ENCODE peak calls at places on chromosomes 2 and 18, in four cellular contexts. One of them, this sample, is unnamed.

GRCh38 chr18:6994719-6995430 is 122.7 kb downstream of the LAMA1 start:
- DNase-seq in DND-41: no peak
- DNase-seq in fibroblast of lung: peak
- DNase-seq in effector memory CD4-positive, alpha-beta T cell: no peak
- DNase-seq in this sample: no peak

GRCh38 chr2:232838406-232838874 is 31.6 kb upstream of the SNORC start:
- DNase-seq in DND-41: peak
- DNase-seq in fibroblast of lung: peak
- DNase-seq in effector memory CD4-positive, alpha-beta T cell: peak
- DNase-seq in this sample: peak

GRCh38 chr2:120509991-120510735 is 164.2 kb downstream of the INHBB start:
- DNase-seq in DND-41: no peak
- DNase-seq in fibroblast of lung: no peak
- DNase-seq in effector memory CD4-positive, alpha-beta T cell: no peak
- DNase-seq in this sample: no peak

GRCh38 chr2:180268006-180268405 is 260.9 kb upstream of the CWC22 start:
- DNase-seq in DND-41: no peak
- DNase-seq in fibroblast of lung: peak
- DNase-seq in effector memory CD4-positive, alpha-beta T cell: no peak
- DNase-seq in this sample: peak

GRCh38 chr2:72971036-72971435 is 53.7 kb downstream of the EMX1 start:
- DNase-seq in DND-41: no peak
- DNase-seq in fibroblast of lung: no peak
- DNase-seq in effector memory CD4-positive, alpha-beta T cell: no peak
- DNase-seq in this sample: no peak

GRCh38 chr2:63663013-63663864 is 74.5 kb downstream of the MDH1 start:
- DNase-seq in DND-41: no peak
- DNase-seq in fibroblast of lung: peak
- DNase-seq in effector memory CD4-positive, alpha-beta T cell: no peak
- DNase-seq in this sample: peak

GRCh38 chr2:163670929-163671328 is 64.9 kb downstream of the FIGN start:
- DNase-seq in DND-41: no peak
- DNase-seq in fibroblast of lung: no peak
- DNase-seq in effector memory CD4-positive, alpha-beta T cell: no peak
- DNase-seq in this sample: no peak

GRCh38 chr2:128654404-128654803 is 335.7 kb upstream of the HS6ST1 start:
- DNase-seq in DND-41: no peak
- DNase-seq in fibroblast of lung: no peak
- DNase-seq in effector memory CD4-positive, alpha-beta T cell: no peak
- DNase-seq in this sample: no peak

GRCh38 chr18:27839141-27839540 is 337.8 kb downstream of the CDH2 start:
- DNase-seq in DND-41: no peak
- DNase-seq in fibroblast of lung: peak
- DNase-seq in effector memory CD4-positive, alpha-beta T cell: no peak
- DNase-seq in this sample: peak

GRCh38 chr2:190627881-190628412 is 20.9 kb upstream of the NAB1 start:
- DNase-seq in DND-41: no peak
- DNase-seq in fibroblast of lung: peak
- DNase-seq in effector memory CD4-positive, alpha-beta T cell: no peak
- DNase-seq in this sample: no peak

GRCh38 chr18:48853588-48853987 is 97.2 kb downstream of the SMAD7 start:
- DNase-seq in DND-41: no peak
- DNase-seq in fibroblast of lung: no peak
- DNase-seq in effector memory CD4-positive, alpha-beta T cell: no peak
- DNase-seq in this sample: no peak
- H3K4me3 ChIP-seq in DND-41: no peak
- H3K4me3 ChIP-seq in fibroblast of lung: no peak
- H3K4me3 ChIP-seq in effector memory CD4-positive, alpha-beta T cell: no peak
- H3K4me3 ChIP-seq in this sample: no peak

GRCh38 chr2:118223487-118224136 is 135.3 kb downstream of the INSIG2 start:
- DNase-seq in DND-41: no peak
- DNase-seq in fibroblast of lung: peak
- DNase-seq in effector memory CD4-positive, alpha-beta T cell: no peak
- DNase-seq in this sample: peak
- H3K4me3 ChIP-seq in DND-41: no peak
- H3K4me3 ChIP-seq in fibroblast of lung: peak
- H3K4me3 ChIP-seq in effector memory CD4-positive, alpha-beta T cell: peak
- H3K4me3 ChIP-seq in this sample: peak

DNA sequence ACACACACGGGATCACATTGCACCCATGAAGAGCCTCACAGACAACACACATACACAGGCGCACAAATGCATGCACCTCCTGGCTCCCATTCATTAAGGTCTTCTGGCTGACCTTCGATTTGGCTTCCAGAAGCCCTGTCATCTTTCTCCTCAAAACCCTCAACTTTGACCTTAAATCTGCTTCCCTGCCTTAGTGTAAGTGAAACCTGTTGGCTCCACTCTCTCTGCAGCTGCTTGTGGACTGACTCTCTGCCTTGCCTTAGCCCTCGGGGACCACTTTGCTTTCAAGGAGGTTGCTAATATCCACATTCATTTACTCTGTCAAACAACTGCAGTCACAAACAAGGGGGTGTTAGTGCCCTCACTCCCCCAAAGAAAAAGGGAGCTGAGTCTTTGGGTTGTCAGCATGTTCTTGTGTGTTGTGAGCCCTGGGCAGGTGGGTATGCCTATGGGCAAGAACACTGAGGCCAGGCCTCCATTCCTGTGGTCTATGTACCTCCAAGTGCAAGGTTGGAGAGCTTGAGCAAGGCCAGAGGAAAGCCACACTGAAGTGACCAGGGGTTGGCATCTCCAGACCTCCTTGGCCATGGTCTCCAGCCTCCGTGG is 3.9 kb downstream of the OSR1 start:
- DNase-seq in DND-41: no peak
- DNase-seq in fibroblast of lung: no peak
- DNase-seq in effector memory CD4-positive, alpha-beta T cell: no peak
- DNase-seq in this sample: peak
- H3K4me3 ChIP-seq in DND-41: no peak
- H3K4me3 ChIP-seq in fibroblast of lung: no peak
- H3K4me3 ChIP-seq in effector memory CD4-positive, alpha-beta T cell: no peak
- H3K4me3 ChIP-seq in this sample: no peak

DNA sequence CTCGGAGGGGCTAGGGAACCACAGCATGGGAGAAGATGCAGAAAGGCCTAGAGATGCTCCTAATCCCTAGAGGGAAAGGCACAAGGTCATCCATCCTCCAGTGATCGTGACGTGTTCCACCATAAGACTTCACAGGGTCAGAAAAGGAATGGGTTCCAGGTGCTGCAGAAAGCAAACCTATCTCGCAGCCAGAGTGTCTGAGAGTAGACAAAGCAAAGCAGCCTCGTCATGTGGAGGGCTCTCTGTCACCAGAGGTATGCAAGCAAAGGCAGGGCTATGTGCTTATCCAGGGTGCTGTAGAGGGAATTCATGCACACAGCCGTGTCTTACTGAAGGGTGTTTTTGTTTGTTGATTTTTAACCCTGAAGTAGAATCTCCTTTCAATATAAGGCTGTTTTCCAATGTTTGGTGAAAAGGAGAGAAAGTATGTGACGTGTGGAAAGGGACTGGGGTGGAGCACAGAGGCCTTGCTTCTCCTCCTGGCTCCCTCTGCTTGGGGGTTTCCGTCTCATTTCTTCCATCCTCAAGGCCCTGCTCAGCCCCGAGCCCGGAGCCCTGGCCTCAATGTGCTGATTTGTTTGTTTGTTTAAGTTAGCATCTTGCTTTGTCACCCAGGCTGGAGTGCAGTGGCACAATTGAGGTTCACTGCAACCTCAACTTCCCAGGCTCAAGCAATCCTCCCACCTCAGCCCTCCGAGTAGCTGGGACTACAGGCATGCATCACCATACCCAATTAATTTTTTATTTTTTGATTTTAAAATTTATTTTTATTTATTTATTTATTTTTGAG is 3.0 kb downstream of the GPR55 start:
- DNase-seq in DND-41: no peak
- DNase-seq in fibroblast of lung: peak
- DNase-seq in effector memory CD4-positive, alpha-beta T cell: no peak
- DNase-seq in this sample: no peak
- H3K4me3 ChIP-seq in DND-41: no peak
- H3K4me3 ChIP-seq in fibroblast of lung: no peak
- H3K4me3 ChIP-seq in effector memory CD4-positive, alpha-beta T cell: no peak
- H3K4me3 ChIP-seq in this sample: no peak

DNA sequence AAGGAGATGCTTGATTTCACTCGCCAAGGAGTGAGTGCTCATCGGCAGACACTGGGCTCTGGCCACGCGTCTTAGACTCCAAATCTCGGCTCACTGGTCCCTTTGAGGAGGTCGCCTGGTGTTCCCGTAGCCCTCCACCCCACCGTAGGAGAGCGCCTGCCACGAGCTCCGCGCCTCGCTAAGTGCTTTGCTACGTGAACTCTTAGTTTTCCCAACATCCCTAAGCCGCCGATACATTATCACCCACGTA is 805 bp upstream of the LIPG start:
- DNase-seq in DND-41: no peak
- DNase-seq in fibroblast of lung: peak
- DNase-seq in effector memory CD4-positive, alpha-beta T cell: no peak
- DNase-seq in this sample: no peak
- H3K4me3 ChIP-seq in DND-41: no peak
- H3K4me3 ChIP-seq in fibroblast of lung: peak
- H3K4me3 ChIP-seq in effector memory CD4-positive, alpha-beta T cell: peak
- H3K4me3 ChIP-seq in this sample: peak

GRCh38 chr2:65031341-65032015 is 24.7 kb upstream of the CEP68 start:
- DNase-seq in DND-41: no peak
- DNase-seq in fibroblast of lung: no peak
- DNase-seq in effector memory CD4-positive, alpha-beta T cell: no peak
- DNase-seq in this sample: no peak
- H3K4me3 ChIP-seq in DND-41: no peak
- H3K4me3 ChIP-seq in fibroblast of lung: no peak
- H3K4me3 ChIP-seq in effector memory CD4-positive, alpha-beta T cell: no peak
- H3K4me3 ChIP-seq in this sample: no peak

GRCh38 chr2:43131890-43132522 is 94.4 kb downstream of the ZFP36L2 start:
- DNase-seq in DND-41: peak
- DNase-seq in fibroblast of lung: no peak
- DNase-seq in effector memory CD4-positive, alpha-beta T cell: no peak
- DNase-seq in this sample: no peak
- H3K4me3 ChIP-seq in DND-41: no peak
- H3K4me3 ChIP-seq in fibroblast of lung: no peak
- H3K4me3 ChIP-seq in effector memory CD4-positive, alpha-beta T cell: no peak
- H3K4me3 ChIP-seq in this sample: no peak

GRCh38 chr18:63285332-63285731 is 34.2 kb downstream of the BCL2 start:
- DNase-seq in DND-41: no peak
- DNase-seq in fibroblast of lung: no peak
- DNase-seq in effector memory CD4-positive, alpha-beta T cell: no peak
- DNase-seq in this sample: no peak

GRCh38 chr18:63284861-63285260 is 34.7 kb downstream of the BCL2 start:
- DNase-seq in DND-41: no peak
- DNase-seq in fibroblast of lung: no peak
- DNase-seq in effector memory CD4-positive, alpha-beta T cell: no peak
- DNase-seq in this sample: no peak

GRCh38 chr18:63283305-63283704 is 36.3 kb downstream of the BCL2 start:
- DNase-seq in DND-41: no peak
- DNase-seq in fibroblast of lung: no peak
- DNase-seq in effector memory CD4-positive, alpha-beta T cell: no peak
- DNase-seq in this sample: no peak

GRCh38 chr18:63284173-63284765 is 35.3 kb downstream of the BCL2 start:
- DNase-seq in DND-41: no peak
- DNase-seq in fibroblast of lung: no peak
- DNase-seq in effector memory CD4-positive, alpha-beta T cell: no peak
- DNase-seq in this sample: no peak

DNA sequence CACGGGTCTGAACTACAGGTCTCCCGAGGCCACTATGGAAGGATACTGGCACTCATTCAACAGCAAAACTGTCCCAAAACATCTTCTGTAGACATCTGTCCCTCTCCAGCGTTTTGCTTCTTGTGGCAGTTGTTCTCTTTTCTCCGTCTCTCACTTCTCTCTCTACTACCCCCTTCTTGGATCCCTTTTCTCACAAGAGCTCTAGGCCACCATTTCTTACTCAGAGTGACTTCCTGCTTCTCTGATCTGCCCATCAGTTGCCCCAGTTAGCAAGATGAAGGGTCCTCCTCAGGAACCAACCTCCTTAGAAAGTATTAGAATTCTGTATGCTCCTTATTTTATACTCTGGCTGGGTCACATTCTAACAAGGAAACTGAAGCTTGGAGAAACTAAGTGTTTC is 32.6 kb downstream of the BCL2 start:
- DNase-seq in DND-41: no peak
- DNase-seq in fibroblast of lung: no peak
- DNase-seq in effector memory CD4-positive, alpha-beta T cell: no peak
- DNase-seq in this sample: no peak
- H3K4me3 ChIP-seq in DND-41: no peak
- H3K4me3 ChIP-seq in fibroblast of lung: no peak
- H3K4me3 ChIP-seq in effector memory CD4-positive, alpha-beta T cell: no peak
- H3K4me3 ChIP-seq in this sample: no peak

GRCh38 chr2:216033403-216033802 is 20.1 kb upstream of the MREG start:
- DNase-seq in DND-41: no peak
- DNase-seq in fibroblast of lung: no peak
- DNase-seq in effector memory CD4-positive, alpha-beta T cell: no peak
- DNase-seq in this sample: no peak
- H3K4me3 ChIP-seq in DND-41: no peak
- H3K4me3 ChIP-seq in fibroblast of lung: no peak
- H3K4me3 ChIP-seq in effector memory CD4-positive, alpha-beta T cell: no peak
- H3K4me3 ChIP-seq in this sample: no peak

DNA sequence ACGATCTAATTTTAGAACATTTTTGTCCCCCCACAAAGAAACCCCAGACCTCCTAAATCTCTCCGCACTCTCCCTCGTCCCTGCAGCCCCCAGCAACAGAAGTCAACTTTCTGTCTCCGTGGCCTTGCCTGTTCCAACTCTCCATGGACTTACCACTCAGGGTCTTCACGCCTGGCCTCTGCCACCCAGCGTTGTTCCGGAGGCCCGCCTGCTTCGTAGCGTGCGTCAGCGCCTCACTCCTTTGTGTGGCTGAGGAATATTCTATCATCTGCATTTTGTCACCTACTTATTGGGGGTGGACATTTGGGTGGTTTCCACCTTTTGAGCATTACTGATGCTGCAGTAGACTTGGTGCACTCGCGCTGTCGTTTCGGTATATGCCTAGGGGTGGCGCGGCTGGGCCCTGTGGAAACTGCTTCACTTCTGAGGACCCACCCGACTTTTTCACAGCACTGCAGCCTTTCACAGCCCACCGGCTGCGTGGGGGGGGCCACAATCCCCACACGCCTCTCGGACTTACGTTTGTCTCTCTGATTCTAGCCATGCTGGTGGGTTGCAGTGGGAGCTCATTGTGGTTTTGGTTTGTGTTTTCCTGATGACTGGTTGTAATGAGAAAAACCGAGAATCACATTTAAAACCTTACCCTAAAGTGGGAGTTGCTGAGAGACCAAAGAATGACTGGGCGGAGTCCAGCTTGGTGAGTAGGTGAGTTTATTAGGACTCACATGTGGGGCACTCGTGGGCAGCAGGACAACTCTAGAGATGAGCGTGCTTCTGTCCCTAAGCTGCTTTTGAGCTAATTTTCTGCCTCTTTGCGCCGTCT is 1.4 kb upstream of the HSBP1L1 start:
- DNase-seq in DND-41: no peak
- DNase-seq in fibroblast of lung: peak
- DNase-seq in effector memory CD4-positive, alpha-beta T cell: peak
- DNase-seq in this sample: no peak
- H3K4me3 ChIP-seq in DND-41: no peak
- H3K4me3 ChIP-seq in fibroblast of lung: no peak
- H3K4me3 ChIP-seq in effector memory CD4-positive, alpha-beta T cell: no peak
- H3K4me3 ChIP-seq in this sample: no peak